ENCODE peak calls at places on chromosomes 16 and 17, in four cellular contexts. X, O, K and R are unnamed samples.
A peak's percentile ranks its signal among the peaks of the same experiment; 100 is the strongest.

GRCh38 chr17:1414001-1414574 is 14.1 kb upstream of the YWHAE start:
- DNase-seq in X (no peak), O (no peak), K (no peak), R (no peak)

GRCh38 chr17:40122466-40122943 is 734 bp downstream of the MSL1 start:
- DNase-seq in X (no peak), O (peak; percentile 43), K (no peak), R (peak; percentile 30)

GRCh38 chr17:43880420-43880991 is 26.8 kb downstream of the MPP2 start:
- DNase-seq in X (no peak), O (peak; percentile 69), K (no peak), R (peak; percentile 72)

GRCh38 chr16:30764086-30764485 is 2.0 kb downstream of the RNF40 start:
- DNase-seq in X (no peak), O (no peak), K (no peak), R (no peak)

GRCh38 chr16:82281544-82281943 is 111.5 kb upstream of the MPHOSPH6 start:
- DNase-seq in X (no peak), O (no peak), K (no peak), R (no peak)

GRCh38 chr17:32445497-32445896 is 1.2 kb downstream of the PSMD11 start:
- DNase-seq in X (no peak), O (no peak), K (no peak), R (peak; percentile 10)

GRCh38 chr17:59766486-59766885 is 59.0 kb downstream of the VMP1 start:
- DNase-seq in X (no peak), O (no peak), K (no peak), R (no peak)

GRCh38 chr16:79573881-79574280 is 26.7 kb downstream of the MAF start:
- DNase-seq in X (no peak), O (no peak), K (no peak), R (no peak)

GRCh38 chr17:76886395-76886794 is 18.2 kb downstream of the MGAT5B start:
- DNase-seq in X (no peak), O (no peak), K (no peak), R (no peak)

GRCh38 chr16:52488837-52489289 is 58.1 kb downstream of the TOX3 start:
- DNase-seq in X (no peak), O (peak; percentile 57), K (no peak), R (no peak)

GRCh38 chr17:1227917-1228751 is 42.1 kb upstream of the BHLHA9 start:
- DNase-seq in X (no peak), O (peak; percentile 74), K (no peak), R (no peak)

GRCh38 chr17:75474736-75475135 is 18.3 kb downstream of the TMEM94 start:
- DNase-seq in X (no peak), O (no peak), K (no peak), R (no peak)

GRCh38 chr17:2952174-2952845 is 111.1 kb downstream of the OR1D5 start:
- DNase-seq in X (no peak), O (peak; percentile 12), K (no peak), R (no peak)

GRCh38 chr17:78726471-78727010 is 55.5 kb downstream of the CYTH1 start:
- DNase-seq in X (no peak), O (no peak), K (no peak), R (no peak)

GRCh38 chr17:71740866-71741265 is 380.0 kb upstream of the SOX9 start:
- DNase-seq in X (no peak), O (no peak), K (no peak), R (no peak)

GRCh38 chr17:39928868-39929651 is 1.5 kb downstream of the LRRC3C start:
- DNase-seq in X (peak; percentile 92), O (no peak), K (no peak), R (peak; percentile 66)

GRCh38 chr16:2339521-2340484 is 725 bp downstream of the ABCA3 start:
- DNase-seq in X (no peak), O (peak; percentile 62), K (no peak), R (peak; percentile 30)

GRCh38 chr17:17723354-17724261 is 42.4 kb downstream of the RAI1 start:
- DNase-seq in X (no peak), O (no peak), K (no peak), R (no peak)

GRCh38 chr17:72467841-72468653 is 347.2 kb downstream of the SOX9 start:
- DNase-seq in X (peak; percentile 64), O (peak; percentile 88), K (no peak), R (peak; percentile 94)

GRCh38 chr17:45164734-45165269 is 3.1 kb downstream of the HEXIM2 start:
- DNase-seq in X (no peak), O (no peak), K (no peak), R (no peak)

GRCh38 chr17:19348806-19349205 is 13.7 kb downstream of the B9D1 start:
- DNase-seq in X (no peak), O (no peak), K (no peak), R (no peak)

GRCh38 chr17:14619821-14620220 is 318.9 kb downstream of the HS3ST3B1 start:
- DNase-seq in X (no peak), O (no peak), K (no peak), R (peak; percentile 20)

GRCh38 chr17:50564916-50565315 is 4.4 kb downstream of the CACNA1G start:
- DNase-seq in X (no peak), O (peak; percentile 56), K (no peak), R (no peak)

GRCh38 chr17:40026816-40027613 is 11.8 kb downstream of the CSF3 start:
- DNase-seq in X (no peak), O (peak; percentile 89), K (no peak), R (peak; percentile 95)

GRCh38 chr16:66549284-66550131 is at the start of gene TK2:
- DNase-seq in X (no peak), O (peak; percentile 63), K (no peak), R (no peak)
- TF ChIP-seq CTCF in X (peak; percentile 25), O (no peak), K (no peak), R (no peak)

DNA sequence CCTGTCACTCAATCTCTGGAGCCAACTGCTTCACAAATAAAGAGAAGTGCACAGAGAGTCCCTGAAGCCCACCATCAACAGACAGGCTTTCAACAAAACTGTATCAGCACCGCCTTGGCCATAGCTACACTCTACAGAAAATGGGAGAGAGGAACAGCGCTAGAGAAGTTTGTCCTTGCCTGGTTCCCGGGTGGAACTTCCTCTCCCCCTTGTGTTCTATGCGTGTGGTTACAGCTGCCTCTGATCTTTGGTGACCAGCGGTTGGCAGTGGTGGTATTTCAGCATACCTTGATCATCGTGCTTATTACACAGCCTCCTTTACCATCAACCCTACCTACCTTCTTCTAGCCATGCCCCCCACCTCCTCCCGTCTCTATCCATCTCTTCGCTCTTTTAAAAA is 91.4 kb upstream of the CCL2 start:
- DNase-seq in X (no peak), O (no peak), K (no peak), R (no peak)
- TF ChIP-seq CTCF in X (peak; percentile 51), O (peak; percentile 17), K (peak; percentile 40), R (no peak)

GRCh38 chr16:10181196-10182162 is 749 bp downstream of the GRIN2A start:
- DNase-seq in X (no peak), O (peak; percentile 27), K (no peak), R (peak; percentile 23)
- TF ChIP-seq CTCF in X (peak; percentile 94), O (peak; percentile 82), K (peak; percentile 83), R (peak; percentile 44)

GRCh38 chr16:85288341-85288868 is 176.1 kb upstream of the CIBAR2 start:
- DNase-seq in X (no peak), O (no peak), K (no peak), R (no peak)

GRCh38 chr16:85290626-85291301 is 178.5 kb upstream of the CIBAR2 start:
- DNase-seq in X (no peak), O (no peak), K (no peak), R (no peak)

GRCh38 chr16:85291302-85292148 is 179.3 kb upstream of the CIBAR2 start:
- DNase-seq in X (no peak), O (peak; percentile 70), K (no peak), R (no peak)

GRCh38 chr16:85288869-85289660 is 176.8 kb upstream of the CIBAR2 start:
- DNase-seq in X (no peak), O (no peak), K (no peak), R (no peak)

DNA sequence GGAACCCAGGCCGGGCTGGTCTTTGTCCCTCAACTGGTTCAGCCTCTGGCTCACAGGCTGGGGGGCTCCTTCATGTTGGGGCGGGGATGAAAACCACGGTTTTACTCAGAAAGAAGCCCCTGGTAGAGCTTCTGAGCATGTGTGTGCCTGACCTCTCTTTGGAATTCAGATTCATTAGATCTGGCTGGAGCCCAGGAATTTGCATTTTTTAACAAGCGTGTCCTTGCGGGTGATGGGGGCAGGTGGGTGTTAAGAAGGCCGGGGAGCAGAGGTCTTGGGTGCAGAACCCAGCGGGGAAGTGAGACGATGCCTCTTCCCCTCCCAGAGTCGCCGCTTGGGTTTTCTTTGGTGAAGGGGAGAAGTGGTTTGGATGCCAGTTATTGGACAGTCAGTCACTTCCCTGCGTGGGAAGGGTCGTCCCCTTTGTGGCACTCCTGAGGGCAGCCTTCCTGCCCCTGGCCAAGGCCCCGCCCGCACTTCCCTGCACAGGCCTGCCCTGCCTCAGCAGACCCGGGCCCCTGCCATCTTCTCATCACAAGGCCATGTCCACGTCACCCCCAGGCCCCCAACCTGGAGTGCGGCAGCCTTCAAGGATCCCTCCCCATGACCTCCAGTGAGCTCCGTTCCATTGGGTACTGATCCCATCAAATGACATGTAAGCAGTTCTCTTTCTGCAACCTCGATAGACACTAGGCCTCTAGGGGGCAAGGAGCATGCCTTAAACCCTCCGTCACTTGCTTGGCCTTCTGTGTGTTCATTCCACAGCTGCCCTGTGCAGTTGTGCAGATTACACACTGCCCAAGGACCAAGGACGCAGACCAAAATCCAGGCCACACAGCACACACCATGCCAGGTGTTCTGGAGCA is 177.7 kb upstream of the CIBAR2 start:
- DNase-seq in X (no peak), O (no peak), K (no peak), R (no peak)
- TF ChIP-seq CTCF in X (no peak), O (no peak), K (no peak), R (no peak)

GRCh38 chr16:22970191-22970845 is 156.4 kb downstream of the HS3ST2 start:
- DNase-seq in X (no peak), O (no peak), K (no peak), R (no peak)

GRCh38 chr16:22968931-22969330 is 155.0 kb downstream of the HS3ST2 start:
- DNase-seq in X (no peak), O (no peak), K (no peak), R (no peak)

GRCh38 chr16:22971346-22971924 is 157.5 kb downstream of the HS3ST2 start:
- DNase-seq in X (no peak), O (no peak), K (no peak), R (no peak)

GRCh38 chr16:22967696-22968095 is 153.7 kb downstream of the HS3ST2 start:
- DNase-seq in X (no peak), O (no peak), K (no peak), R (no peak)

DNA sequence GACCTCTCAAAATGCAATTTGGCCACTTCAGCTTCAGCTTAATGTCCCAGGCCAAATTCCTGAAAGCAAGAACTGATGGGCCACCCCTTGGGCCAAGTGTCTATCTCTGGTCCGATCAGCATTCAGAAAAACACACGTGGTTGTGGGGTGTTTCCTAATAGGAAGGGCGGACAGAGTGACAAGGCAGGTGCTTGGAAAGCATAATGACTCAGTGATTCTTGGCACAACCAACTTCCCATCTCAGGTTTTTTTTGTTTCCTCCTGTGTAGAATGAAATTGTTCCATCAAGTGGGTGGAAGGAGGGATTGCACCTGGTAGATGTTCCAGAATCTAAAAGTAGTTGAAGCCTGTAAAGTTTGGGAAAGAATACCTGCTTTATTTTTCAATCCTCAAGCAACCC is 155.6 kb downstream of the HS3ST2 start:
- DNase-seq in X (no peak), O (no peak), K (no peak), R (peak; percentile 62)
- TF ChIP-seq CTCF in X (no peak), O (no peak), K (no peak), R (no peak)